ENCODE peak calls at places on chromosomes 3 and 15, in seven cellular contexts. A is lung, B is fibroblast of lung, Y is keratinocyte, S is left ventricle myocardium inferior, T is K562, H is astrocyte. X is an unnamed sample.

GRCh38 chr15:25810154-25810553 is 53.0 kb downstream of the ATP10A start:
- DNase-seq in Y (no peak), S (no peak), B (no peak), T (no peak), H (no peak), A (no peak), X (no peak)

GRCh38 chr3:47984089-47984759 is 32.0 kb downstream of the MAP4 start:
- DNase-seq in H (peak; percentile 76), B (peak; percentile 84), T (no peak), A (no peak), Y (peak; percentile 9), S (no peak), X (no peak)

GRCh38 chr3:13252207-13252606 is 167.9 kb downstream of the NUP210 start:
- DNase-seq in T (no peak), Y (no peak), S (no peak), B (no peak), H (no peak), A (no peak), X (no peak)

GRCh38 chr3:143060906-143061305 is 58.7 kb upstream of the CHST2 start:
- DNase-seq in B (no peak), T (no peak), S (no peak), Y (no peak), H (no peak), A (no peak), X (no peak)

GRCh38 chr15:26038693-26039092 is 175.6 kb upstream of the ATP10A start:
- DNase-seq in A (no peak), B (no peak), H (no peak), T (no peak), S (no peak), Y (no peak), X (no peak)

GRCh38 chr15:51783967-51784366 is 32.6 kb downstream of the TMOD2 start:
- DNase-seq in S (no peak), Y (no peak), T (no peak), A (no peak), B (no peak), H (no peak), X (no peak)

GRCh38 chr3:131386429-131386926 is 4.9 kb downstream of the NUDT16 start:
- DNase-seq in A (peak; percentile 90), Y (no peak), B (no peak), S (peak; percentile 69), H (no peak), T (no peak), X (no peak)

GRCh38 chr3:72488736-72489030 is 359.6 kb downstream of the SHQ1 start:
- DNase-seq in H (peak; percentile 74), Y (no peak), A (peak; percentile 44), T (no peak), B (peak; percentile 55), S (no peak), X (no peak)

GRCh38 chr3:36362216-36362615 is 18.1 kb upstream of the STAC start:
- DNase-seq in T (no peak), Y (no peak), H (peak; percentile 29), S (no peak), B (no peak), A (no peak), X (no peak)

DNA sequence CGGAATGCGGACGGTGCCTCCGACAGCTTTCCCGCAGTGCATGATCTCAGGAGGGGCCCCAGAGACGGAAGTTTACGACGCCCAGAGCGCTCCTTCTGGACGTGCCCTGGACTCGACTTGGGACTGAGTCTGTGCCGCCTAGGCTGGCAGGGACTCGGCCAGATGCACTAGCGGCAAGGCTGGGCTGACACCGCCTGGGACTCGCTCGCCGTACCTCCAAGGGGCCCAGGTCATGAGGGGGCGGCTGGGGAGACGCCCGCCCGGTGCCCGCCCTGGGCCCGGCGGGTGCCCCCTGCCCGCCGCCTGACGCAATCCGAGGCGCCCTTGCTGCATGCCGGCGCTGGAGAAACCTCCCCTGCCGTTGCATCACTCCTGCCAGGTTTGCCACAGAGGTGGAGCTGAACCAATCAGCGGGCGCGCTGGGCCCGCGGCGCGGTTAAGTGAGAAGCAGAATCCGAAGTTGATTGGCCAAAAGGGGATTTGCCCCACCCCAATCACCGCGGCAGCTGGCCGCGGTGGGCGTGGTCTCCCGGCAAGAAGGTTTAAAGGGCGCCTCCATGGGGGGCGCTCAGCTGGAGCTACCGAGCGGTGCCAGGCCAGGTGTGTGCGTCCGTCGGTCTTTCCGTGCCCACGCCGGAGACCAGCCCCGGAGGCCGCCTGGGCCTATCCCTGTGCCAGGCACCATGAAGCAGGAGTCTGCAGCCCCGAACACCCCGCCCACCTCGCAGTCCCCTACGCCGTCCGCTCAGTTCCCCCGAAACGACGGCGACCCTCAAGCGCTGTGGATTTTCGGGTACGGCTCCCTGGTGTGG is at the start of gene CHAC1:
- DNase-seq in H (peak; percentile 89), A (peak; percentile 97), S (peak; percentile 93), Y (peak; percentile 87), B (peak; percentile 97), T (peak; percentile 91), X (peak; percentile 97)
- TF ChIP-seq CTCF in H (no peak), A (no peak), S (no peak), Y (no peak), B (no peak), T (no peak), X (no peak)

DNA sequence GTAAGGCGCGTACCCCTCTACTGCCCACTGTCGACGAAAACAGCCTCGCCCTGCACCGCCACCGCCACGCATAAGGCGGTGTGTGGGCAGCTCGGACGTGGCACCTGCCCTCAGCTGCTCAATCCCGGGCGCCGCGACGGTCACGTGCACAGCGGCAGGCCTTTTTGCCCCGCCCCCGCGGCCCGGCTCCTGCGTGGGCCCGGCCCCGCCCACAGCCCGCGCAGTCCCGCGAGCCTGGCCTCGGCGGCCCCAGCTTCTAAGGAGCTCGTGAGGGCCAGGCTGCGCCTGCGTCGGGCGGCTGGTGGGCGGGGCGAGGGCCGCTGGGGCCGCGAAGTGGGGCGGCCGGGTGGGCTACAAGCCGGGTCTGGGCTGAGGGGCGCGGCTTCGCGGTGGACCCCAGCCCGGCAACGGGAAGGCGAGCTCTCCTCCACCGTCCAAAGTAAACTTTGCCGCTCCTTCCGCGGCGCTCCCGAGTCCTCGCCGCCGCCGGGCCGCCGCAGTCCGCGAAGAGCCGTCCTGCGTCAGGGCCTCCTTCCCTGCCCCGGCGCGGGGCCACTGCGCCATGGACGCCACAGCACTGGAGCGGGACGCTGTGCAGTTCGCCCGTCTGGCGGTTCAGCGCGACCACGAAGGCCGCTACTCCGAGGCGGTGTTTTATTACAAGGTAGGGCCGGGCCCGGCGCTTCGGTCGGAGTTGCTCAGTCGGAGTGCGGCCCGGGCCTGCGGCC is at the start of gene CAPN7:
- DNase-seq in B (peak; percentile 91), A (peak; percentile 93), Y (peak; percentile 36), T (peak; percentile 97), H (peak; percentile 84), S (peak; percentile 96), X (peak; percentile 95)
- TF ChIP-seq CTCF in B (peak; percentile 32), A (peak; percentile 16), Y (peak; percentile 29), T (peak; percentile 45), H (no peak), S (peak; percentile 55), X (peak; percentile 56)

DNA sequence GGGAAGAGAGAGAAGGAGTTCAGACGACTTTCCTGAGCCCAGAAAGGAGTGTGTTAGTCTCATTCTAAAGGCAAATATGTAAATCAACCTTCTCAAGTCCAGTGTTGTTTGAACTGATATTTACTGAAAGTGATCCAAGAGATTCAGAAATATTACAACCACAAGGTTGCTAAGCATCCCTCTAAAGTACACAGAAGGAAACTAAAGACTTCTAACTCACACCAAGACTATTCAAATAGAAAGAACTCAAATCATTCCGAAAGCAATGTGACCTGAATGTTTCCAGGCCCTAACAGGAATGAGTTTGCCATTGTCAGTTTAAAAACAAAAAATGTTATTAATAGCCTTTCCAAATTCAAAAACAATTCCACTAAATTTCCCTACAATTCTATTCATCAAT is 56.9 kb upstream of the VGLL3 start:
- DNase-seq in B (no peak), T (no peak), H (no peak), S (no peak), A (no peak), Y (no peak), X (no peak)
- TF ChIP-seq CTCF in B (no peak), T (no peak), H (no peak), S (no peak), A (no peak), Y (no peak), X (no peak)

GRCh38 chr15:86623236-86623635 is 543.6 kb downstream of the AGBL1 start:
- DNase-seq in S (no peak), A (no peak), H (no peak), B (no peak), T (no peak), Y (no peak), X (no peak)

GRCh38 chr15:86620113-86620512 is 540.4 kb downstream of the AGBL1 start:
- DNase-seq in A (no peak), Y (no peak), S (no peak), B (no peak), T (no peak), H (no peak), X (no peak)

GRCh38 chr15:86629409-86629808 is 549.7 kb downstream of the AGBL1 start:
- DNase-seq in B (no peak), H (peak; percentile 9), A (no peak), T (no peak), S (no peak), Y (no peak), X (no peak)

GRCh38 chr15:86620636-86621349 is 541.1 kb downstream of the AGBL1 start:
- DNase-seq in S (no peak), B (no peak), H (peak; percentile 25), Y (no peak), A (no peak), T (no peak), X (no peak)

DNA sequence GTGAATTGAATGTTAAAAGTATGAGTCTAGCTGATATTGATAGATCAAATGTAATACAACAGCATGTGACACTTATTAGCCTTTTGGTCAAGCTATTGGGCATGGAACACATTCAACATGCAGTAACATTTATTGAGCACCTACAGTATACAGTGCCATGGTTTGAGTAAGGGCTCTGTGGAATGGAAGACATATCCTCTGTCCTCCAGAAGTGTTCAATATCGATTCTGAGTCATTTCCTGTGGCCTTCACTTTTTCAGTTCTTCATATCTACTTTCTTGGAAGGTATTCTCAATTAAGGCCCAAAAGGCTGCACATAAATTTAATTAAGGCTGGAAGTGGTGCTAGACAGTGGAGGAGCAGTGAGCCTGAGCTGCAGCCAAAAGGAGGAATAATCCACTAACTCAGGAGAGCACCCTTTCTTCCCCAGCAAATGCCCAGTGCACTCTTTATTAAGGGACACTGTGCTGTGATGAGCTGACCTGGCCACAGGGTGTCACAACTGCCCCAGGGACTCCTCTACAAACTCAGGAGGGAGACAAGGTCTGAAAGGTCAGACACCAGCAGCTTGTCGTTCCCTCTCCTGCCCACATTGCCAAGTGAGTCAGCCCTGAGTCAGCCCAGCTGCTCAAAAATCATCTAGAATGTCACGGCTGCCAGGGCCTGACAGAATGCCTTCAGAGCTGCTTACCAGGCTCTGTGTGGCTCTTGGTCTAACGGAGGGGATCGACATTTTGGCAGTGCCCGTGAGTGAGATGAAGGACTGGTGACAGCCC is 544.8 kb downstream of the AGBL1 start:
- DNase-seq in A (peak; percentile 61), Y (peak; percentile 26), H (peak; percentile 90), T (peak; percentile 11), S (peak; percentile 72), B (peak; percentile 85), X (peak; percentile 51)
- TF ChIP-seq CTCF in A (no peak), Y (peak; percentile 39), H (peak; percentile 67), T (no peak), S (peak; percentile 73), B (peak; percentile 19), X (peak; percentile 61)

DNA sequence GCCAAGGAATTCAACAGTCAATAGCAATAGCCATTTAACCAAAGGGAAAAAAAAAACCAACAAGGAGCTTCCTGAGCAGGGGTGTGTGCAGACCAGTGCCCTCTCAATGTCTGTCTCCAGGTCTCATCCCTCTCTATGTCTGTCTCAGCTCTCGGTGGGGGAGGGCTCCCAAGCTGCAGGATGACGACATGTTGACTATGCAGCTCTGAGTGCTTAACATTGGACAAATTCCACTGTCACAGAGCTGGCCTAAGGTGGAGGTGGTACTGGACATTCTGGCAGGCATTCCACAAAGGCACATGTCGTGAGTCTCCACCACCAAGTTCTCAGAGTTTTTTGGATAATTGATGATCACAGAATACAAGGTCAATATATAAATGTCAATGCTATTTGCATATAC is 2.0 kb upstream of the CAPN7 start:
- DNase-seq in S (no peak), T (peak; percentile 59), H (peak; percentile 12), Y (no peak), B (no peak), A (no peak), X (peak; percentile 57)
- TF ChIP-seq CTCF in S (no peak), T (no peak), H (no peak), Y (no peak), B (no peak), A (no peak), X (no peak)